ENCODE peak calls at places on chromosome 16, in nine cellular contexts. R is Caco-2, A is astrocyte of the spinal cord, M is AG04450, B is DND-41, P is cardiac fibroblast, N is A549, S is foreskin fibroblast, V is body of pancreas. J is an unnamed sample.

GRCh38 chr16:75750516-75750915 is 24.2 kb upstream of the CPHXL start:
- DNase-seq in S (no peak), B (no peak), V (no peak), N (no peak), A (no peak), R (no peak), P (no peak), M (no peak), J (no peak)

GRCh38 chr16:17070882-17071592 is 399.7 kb downstream of the XYLT1 start:
- DNase-seq in V (peak), S (peak), R (no peak), A (no peak), P (no peak), N (peak), B (peak), M (no peak), J (no peak)

GRCh38 chr16:20763461-20764232 is at the start of gene ACSM3:
- DNase-seq in N (peak), A (peak), R (peak), P (peak), S (peak), V (peak), B (peak), M (peak), J (peak)

GRCh38 chr16:79390481-79391051 is 210.0 kb downstream of the MAF start:
- DNase-seq in V (no peak), R (no peak), N (no peak), A (no peak), M (no peak), S (no peak), P (no peak), B (no peak), J (no peak)

GRCh38 chr16:87850009-87851006 is 19.0 kb downstream of the SLC7A5 start:
- DNase-seq in B (peak), R (peak), S (peak), V (peak), N (no peak), P (peak), M (no peak), A (peak), J (peak)

GRCh38 chr16:58426095-58426494 is 33.8 kb downstream of the GINS3 start:
- DNase-seq in S (no peak), R (no peak), A (no peak), V (no peak), M (no peak), B (peak), P (no peak), N (no peak), J (no peak)

GRCh38 chr16:59510008-59510424 is 775.9 kb upstream of the GOT2 start:
- DNase-seq in B (no peak), S (no peak), A (no peak), P (no peak), V (no peak), R (no peak), M (no peak), N (peak), J (no peak)

GRCh38 chr16:26667271-26667703 is 399.4 kb upstream of the C16orf82 start:
- DNase-seq in B (no peak), P (no peak), S (no peak), A (no peak), N (no peak), M (no peak), R (no peak), V (no peak), J (no peak)

GRCh38 chr16:87356491-87356853 is 27.1 kb downstream of the FBXO31 start:
- DNase-seq in M (no peak), P (no peak), A (no peak), V (no peak), B (no peak), S (no peak), R (no peak), N (no peak), J (no peak)

GRCh38 chr16:8374586-8374985 is 215.7 kb downstream of the TMEM114 start:
- DNase-seq in A (no peak), P (peak), R (no peak), M (no peak), S (no peak), N (no peak), V (no peak), B (no peak), J (no peak)

GRCh38 chr16:24677388-24677787 is 52.1 kb upstream of the TNRC6A start:
- DNase-seq in M (no peak), V (no peak), R (no peak), P (no peak), S (no peak), B (no peak), N (no peak), A (no peak), J (no peak)

GRCh38 chr16:81808933-81809480 is 29.9 kb downstream of the PLCG2 start:
- DNase-seq in V (no peak), S (no peak), R (no peak), B (peak), P (no peak), M (no peak), A (no peak), N (no peak), J (no peak)

GRCh38 chr16:73713301-73713700 is 583.3 kb upstream of the PSMD7 start:
- DNase-seq in R (no peak), B (no peak), A (no peak), S (no peak), N (no peak), P (no peak), V (no peak), M (no peak), J (no peak)

GRCh38 chr16:12171706-12172105 is 195.2 kb downstream of the SNX29 start:
- DNase-seq in S (no peak), V (no peak), B (no peak), M (no peak), N (no peak), R (no peak), P (no peak), A (no peak), J (no peak)

GRCh38 chr16:56921571-56921970 is 10.4 kb upstream of the HERPUD1 start:
- DNase-seq in B (no peak), M (no peak), S (no peak), P (no peak), R (peak), N (no peak), V (peak), A (no peak), J (no peak)

GRCh38 chr16:70712359-70712758 is 26.5 kb upstream of the MTSS2 start:
- DNase-seq in N (no peak), A (no peak), R (no peak), P (no peak), S (no peak), M (no peak), V (no peak), B (no peak), J (no peak)

GRCh38 chr16:8864480-8864879 is 4.3 kb downstream of the CARHSP1 start:
- DNase-seq in P (no peak), A (no peak), B (no peak), S (no peak), R (no peak), N (no peak), V (no peak), M (no peak), J (no peak)

GRCh38 chr16:67163164-67163902 is 1.2 kb upstream of the HSF4 start:
- DNase-seq in V (no peak), S (peak), N (no peak), A (peak), B (no peak), M (no peak), P (peak), R (no peak), J (peak)

GRCh38 chr16:49000594-49000993 is 281.0 kb downstream of the CBLN1 start:
- DNase-seq in B (no peak), N (no peak), V (no peak), P (no peak), M (no peak), A (no peak), S (no peak), R (no peak), J (no peak)

GRCh38 chr16:10180771-10181163 is 1.5 kb downstream of the GRIN2A start:
- DNase-seq in B (peak), A (no peak), P (peak), V (peak), N (peak), S (peak), M (no peak), R (no peak), J (peak)

GRCh38 chr16:83878838-83879237 is 20.1 kb upstream of the MLYCD start:
- DNase-seq in V (no peak), N (peak), B (no peak), R (no peak), P (peak), A (peak), S (peak), M (peak), J (peak)
- TF ChIP-seq CTCF in V (peak), N (peak), B (peak), R (peak), P (peak), A (peak), S (peak), M (peak), J (peak)

GRCh38 chr16:379183-379960 is 2.4 kb downstream of the PGAP6 start:
- DNase-seq in N (no peak), M (no peak), V (peak), R (peak), B (no peak), S (no peak), A (no peak), P (no peak), J (no peak)
- H3K4me3 ChIP-seq in N (no peak), M (no peak), V (no peak), R (no peak), B (no peak), S (no peak), A (no peak), P (no peak), J (no peak)

DNA sequence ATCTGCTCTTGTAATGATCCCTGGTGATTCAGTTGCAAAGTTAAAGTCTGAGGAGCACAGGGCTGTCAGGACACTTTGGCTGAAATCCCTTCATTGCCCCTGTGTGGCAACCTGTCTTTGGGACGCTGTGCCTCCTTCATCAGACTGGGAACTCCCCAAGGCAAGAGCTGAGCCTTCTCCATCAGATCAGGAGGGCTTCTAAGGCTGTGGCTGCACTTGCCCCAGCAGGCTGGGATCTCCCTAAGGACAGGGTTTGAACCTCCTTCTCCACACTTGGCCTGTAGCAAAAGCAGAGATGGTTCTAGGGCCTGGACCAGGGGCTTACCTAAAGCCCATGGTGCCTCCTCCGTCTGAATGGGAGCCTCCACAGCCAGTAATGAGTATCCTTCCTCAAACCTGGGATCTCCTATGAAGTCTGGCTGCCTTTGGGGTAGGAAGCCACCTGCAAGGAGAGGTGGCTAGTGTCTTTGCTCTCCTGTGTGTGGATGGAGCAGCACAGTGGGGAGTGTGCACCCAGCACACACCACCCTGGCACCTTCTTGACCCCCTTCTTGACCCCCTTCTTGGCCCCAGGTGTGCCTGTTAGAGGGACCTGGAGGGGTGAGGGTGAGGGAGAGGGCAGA is 79.0 kb upstream of the NKD1 start:
- DNase-seq in P (no peak), B (no peak), S (no peak), A (no peak), N (no peak), R (peak), V (no peak), M (no peak), J (no peak)
- TF ChIP-seq CTCF in P (no peak), B (no peak), S (no peak), A (no peak), N (no peak), R (no peak), V (no peak), M (no peak), J (no peak)

GRCh38 chr16:54284931-54285413 is 1.6 kb downstream of the IRX3 start:
- DNase-seq in S (peak), P (peak), M (no peak), B (peak), V (no peak), A (peak), R (no peak), N (peak), J (no peak)
- H3K4me3 ChIP-seq in S (peak), P (peak), M (no peak), B (peak), V (peak), A (peak), R (peak), N (peak), J (peak)

GRCh38 chr16:85894266-85894665 is 4.7 kb upstream of the IRF8 start:
- DNase-seq in R (peak), M (no peak), B (no peak), V (peak), N (peak), P (no peak), A (no peak), S (no peak), J (no peak)
- TF ChIP-seq CTCF in R (peak), M (no peak), B (no peak), V (peak), N (peak), P (no peak), A (no peak), S (no peak), J (no peak)

GRCh38 chr16:4327386-4327781 is 11.5 kb downstream of the GLIS2 start:
- DNase-seq in M (no peak), S (peak), B (no peak), P (no peak), N (no peak), A (no peak), V (no peak), R (no peak), J (no peak)
- H3K4me3 ChIP-seq in M (no peak), S (no peak), B (no peak), P (no peak), N (no peak), A (no peak), V (no peak), R (no peak), J (no peak)

DNA sequence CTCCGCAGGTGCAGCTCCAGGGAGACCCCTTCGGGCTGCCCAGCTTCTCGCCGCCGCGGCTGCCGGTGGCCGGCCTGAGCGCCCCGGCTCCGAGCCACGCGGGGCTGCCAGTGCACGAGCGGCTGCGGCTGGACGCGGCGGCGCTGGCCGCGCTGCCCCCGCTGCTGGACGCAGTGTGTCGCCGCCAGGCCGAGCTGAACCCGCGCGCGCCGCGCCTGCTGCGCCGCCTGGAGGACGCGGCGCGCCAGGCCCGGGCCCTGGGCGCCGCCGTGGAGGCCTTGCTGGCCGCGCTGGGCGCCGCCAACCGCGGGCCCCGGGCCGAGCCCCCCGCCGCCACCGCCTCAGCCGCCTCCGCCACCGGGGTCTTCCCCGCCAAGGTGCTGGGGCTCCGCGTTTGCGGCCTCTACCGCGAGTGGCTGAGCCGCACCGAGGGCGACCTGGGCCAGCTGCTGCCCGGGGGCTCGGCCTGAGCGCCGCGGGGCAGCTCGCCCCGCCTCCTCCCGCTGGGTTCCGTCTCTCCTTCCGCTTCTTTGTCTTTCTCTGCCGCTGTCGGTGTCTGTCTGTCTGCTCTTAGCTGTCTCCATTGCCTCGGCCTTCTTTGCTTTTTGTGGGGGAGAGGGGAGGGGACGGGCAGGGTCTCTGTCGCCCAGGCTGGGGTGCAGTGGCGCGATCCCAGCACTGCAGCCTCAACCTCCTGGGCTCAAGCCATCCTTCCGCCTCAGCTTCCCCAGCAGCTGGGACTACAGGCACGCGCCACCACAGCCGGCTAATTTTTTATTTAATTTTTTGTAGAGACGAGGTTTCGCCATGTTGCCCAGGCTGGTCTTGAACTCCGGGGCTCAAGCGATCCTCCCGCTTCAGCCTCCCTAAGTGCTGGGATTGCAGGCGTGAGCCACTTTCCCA is 5.9 kb downstream of the CTF1 start:
- DNase-seq in R (no peak), P (peak), S (peak), V (peak), A (peak), B (peak), M (no peak), N (peak), J (peak)
- TF ChIP-seq CTCF in R (no peak), P (no peak), S (no peak), V (peak), A (peak), B (peak), M (no peak), N (peak), J (no peak)

GRCh38 chr16:46975908-46976470 is 2.5 kb upstream of the DNAJA2 start:
- DNase-seq in P (no peak), A (no peak), R (no peak), N (no peak), V (no peak), M (no peak), B (no peak), S (no peak), J (no peak)
- H3K4me3 ChIP-seq in P (no peak), A (no peak), R (no peak), N (no peak), V (no peak), M (no peak), B (no peak), S (no peak), J (no peak)

J was measured in fibroblast of villous mesenchyme.